ENCODE peak calls at places on chromosomes 11 and 22, in eight cellular contexts. One of them, this sample, is unnamed.

GRCh38 chr11:44380820-44381219 is 70.9 kb upstream of the ALX4 start:
- DNase-seq in cardiac muscle cell: no peak
- DNase-seq in PC-9: no peak
- DNase-seq in cardiac fibroblast: no peak
- DNase-seq in suprapubic skin: no peak
- DNase-seq in GM12864: no peak
- DNase-seq in NB4: no peak
- DNase-seq in left ventricle myocardium inferior: no peak
- DNase-seq in this sample: no peak

GRCh38 chr22:45207981-45208664 is 32.6 kb downstream of the KIAA0930 start:
- DNase-seq in suprapubic skin: no peak
- DNase-seq in GM12864: no peak
- DNase-seq in NB4: no peak
- DNase-seq in cardiac fibroblast: no peak
- DNase-seq in cardiac muscle cell: no peak
- DNase-seq in left ventricle myocardium inferior: no peak
- DNase-seq in PC-9: no peak
- DNase-seq in this sample: peak

GRCh38 chr11:47186076-47186936 is at the start of gene PACSIN3:
- DNase-seq in NB4: peak
- DNase-seq in left ventricle myocardium inferior: peak
- DNase-seq in PC-9: peak
- DNase-seq in cardiac fibroblast: peak
- DNase-seq in GM12864: no peak
- DNase-seq in cardiac muscle cell: peak
- DNase-seq in suprapubic skin: no peak
- DNase-seq in this sample: no peak

GRCh38 chr11:110903830-110904229 is 191.6 kb upstream of the ARHGAP20 start:
- DNase-seq in suprapubic skin: no peak
- DNase-seq in NB4: no peak
- DNase-seq in cardiac fibroblast: peak
- DNase-seq in left ventricle myocardium inferior: no peak
- DNase-seq in GM12864: no peak
- DNase-seq in cardiac muscle cell: no peak
- DNase-seq in PC-9: no peak
- DNase-seq in this sample: no peak

GRCh38 chr11:96303067-96303466 is 39.9 kb downstream of the MAML2 start:
- DNase-seq in suprapubic skin: no peak
- DNase-seq in NB4: peak
- DNase-seq in cardiac fibroblast: peak
- DNase-seq in cardiac muscle cell: no peak
- DNase-seq in left ventricle myocardium inferior: no peak
- DNase-seq in PC-9: no peak
- DNase-seq in GM12864: no peak
- DNase-seq in this sample: peak

GRCh38 chr11:117199061-117199915 is at the start of gene TAGLN:
- DNase-seq in PC-9: peak
- DNase-seq in left ventricle myocardium inferior: peak
- DNase-seq in GM12864: no peak
- DNase-seq in NB4: no peak
- DNase-seq in cardiac muscle cell: peak
- DNase-seq in cardiac fibroblast: peak
- DNase-seq in suprapubic skin: no peak
- DNase-seq in this sample: peak

GRCh38 chr22:36823177-36823839 is 6.5 kb upstream of the PVALB start:
- DNase-seq in cardiac fibroblast: no peak
- DNase-seq in left ventricle myocardium inferior: no peak
- DNase-seq in NB4: no peak
- DNase-seq in GM12864: no peak
- DNase-seq in cardiac muscle cell: no peak
- DNase-seq in PC-9: no peak
- DNase-seq in suprapubic skin: no peak
- DNase-seq in this sample: peak

GRCh38 chr11:62427630-62428233 is 8.9 kb downstream of the SCGB1A1 start:
- DNase-seq in cardiac fibroblast: no peak
- DNase-seq in suprapubic skin: no peak
- DNase-seq in cardiac muscle cell: no peak
- DNase-seq in GM12864: no peak
- DNase-seq in left ventricle myocardium inferior: no peak
- DNase-seq in NB4: peak
- DNase-seq in PC-9: no peak
- DNase-seq in this sample: peak

GRCh38 chr11:117876341-117877119 is at the start of gene FXYD6:
- DNase-seq in cardiac muscle cell: peak
- DNase-seq in cardiac fibroblast: peak
- DNase-seq in left ventricle myocardium inferior: peak
- DNase-seq in PC-9: no peak
- DNase-seq in NB4: no peak
- DNase-seq in GM12864: no peak
- DNase-seq in suprapubic skin: no peak
- DNase-seq in this sample: no peak

GRCh38 chr11:86234831-86235461 is 9.6 kb upstream of the EED start:
- DNase-seq in cardiac fibroblast: no peak
- DNase-seq in NB4: no peak
- DNase-seq in suprapubic skin: no peak
- DNase-seq in cardiac muscle cell: no peak
- DNase-seq in PC-9: no peak
- DNase-seq in left ventricle myocardium inferior: no peak
- DNase-seq in GM12864: no peak
- DNase-seq in this sample: no peak

GRCh38 chr11:110747531-110747930 is 35.3 kb upstream of the ARHGAP20 start:
- DNase-seq in left ventricle myocardium inferior: no peak
- DNase-seq in cardiac fibroblast: no peak
- DNase-seq in PC-9: no peak
- DNase-seq in cardiac muscle cell: no peak
- DNase-seq in GM12864: no peak
- DNase-seq in suprapubic skin: no peak
- DNase-seq in NB4: no peak
- DNase-seq in this sample: no peak

GRCh38 chr11:19848219-19848618 is 135.6 kb downstream of the NAV2 start:
- DNase-seq in GM12864: no peak
- DNase-seq in left ventricle myocardium inferior: no peak
- DNase-seq in cardiac fibroblast: no peak
- DNase-seq in PC-9: no peak
- DNase-seq in NB4: no peak
- DNase-seq in cardiac muscle cell: no peak
- DNase-seq in suprapubic skin: no peak
- DNase-seq in this sample: no peak

GRCh38 chr11:269146-269890 is 8.9 kb upstream of the NLRP6 start:
- DNase-seq in cardiac muscle cell: no peak
- DNase-seq in NB4: peak
- DNase-seq in GM12864: peak
- DNase-seq in left ventricle myocardium inferior: no peak
- DNase-seq in suprapubic skin: peak
- DNase-seq in PC-9: no peak
- DNase-seq in cardiac fibroblast: no peak
- DNase-seq in this sample: no peak

GRCh38 chr22:40107244-40107643 is 70.5 kb upstream of the TNRC6B start:
- DNase-seq in suprapubic skin: no peak
- DNase-seq in GM12864: no peak
- DNase-seq in NB4: no peak
- DNase-seq in PC-9: no peak
- DNase-seq in left ventricle myocardium inferior: no peak
- DNase-seq in cardiac muscle cell: no peak
- DNase-seq in cardiac fibroblast: peak
- DNase-seq in this sample: peak

GRCh38 chr11:44961894-44962293 is 11.2 kb upstream of the TP53I11 start:
- DNase-seq in GM12864: no peak
- DNase-seq in PC-9: no peak
- DNase-seq in left ventricle myocardium inferior: no peak
- DNase-seq in cardiac muscle cell: no peak
- DNase-seq in cardiac fibroblast: no peak
- DNase-seq in NB4: no peak
- DNase-seq in suprapubic skin: no peak
- DNase-seq in this sample: no peak

GRCh38 chr22:30348837-30349236 is 7.9 kb downstream of the SF3A1 start:
- DNase-seq in PC-9: no peak
- DNase-seq in cardiac muscle cell: no peak
- DNase-seq in GM12864: no peak
- DNase-seq in suprapubic skin: no peak
- DNase-seq in NB4: no peak
- DNase-seq in left ventricle myocardium inferior: no peak
- DNase-seq in cardiac fibroblast: no peak
- DNase-seq in this sample: peak

GRCh38 chr11:39374963-39375698 is 2084.3 kb downstream of the LRRC4C start:
- DNase-seq in suprapubic skin: no peak
- DNase-seq in GM12864: no peak
- DNase-seq in left ventricle myocardium inferior: no peak
- DNase-seq in cardiac fibroblast: peak
- DNase-seq in NB4: peak
- DNase-seq in cardiac muscle cell: peak
- DNase-seq in PC-9: no peak
- DNase-seq in this sample: peak

GRCh38 chr11:36375348-36376314 is 79.5 kb downstream of the PRR5L start:
- DNase-seq in cardiac fibroblast: no peak
- DNase-seq in cardiac muscle cell: no peak
- DNase-seq in NB4: no peak
- DNase-seq in GM12864: no peak
- DNase-seq in PC-9: no peak
- DNase-seq in left ventricle myocardium inferior: no peak
- DNase-seq in suprapubic skin: no peak
- DNase-seq in this sample: no peak

GRCh38 chr11:102882389-102883024 is 7.7 kb upstream of the MMP12 start:
- DNase-seq in cardiac muscle cell: no peak
- DNase-seq in suprapubic skin: no peak
- DNase-seq in left ventricle myocardium inferior: no peak
- DNase-seq in GM12864: peak
- DNase-seq in NB4: peak
- DNase-seq in PC-9: no peak
- DNase-seq in cardiac fibroblast: no peak
- DNase-seq in this sample: peak

GRCh38 chr22:27430799-27431480 is 370.6 kb downstream of the MN1 start:
- DNase-seq in cardiac fibroblast: no peak
- DNase-seq in cardiac muscle cell: peak
- DNase-seq in suprapubic skin: no peak
- DNase-seq in GM12864: no peak
- DNase-seq in NB4: no peak
- DNase-seq in left ventricle myocardium inferior: no peak
- DNase-seq in PC-9: no peak
- DNase-seq in this sample: no peak

GRCh38 chr22:48566741-48567140 is 1260.9 kb downstream of the BRD1 start:
- DNase-seq in cardiac fibroblast: no peak
- DNase-seq in NB4: no peak
- DNase-seq in PC-9: no peak
- DNase-seq in GM12864: no peak
- DNase-seq in cardiac muscle cell: no peak
- DNase-seq in suprapubic skin: no peak
- DNase-seq in left ventricle myocardium inferior: no peak
- DNase-seq in this sample: no peak

GRCh38 chr11:65403607-65404121 is 17.2 kb downstream of the FRMD8 start:
- DNase-seq in cardiac muscle cell: no peak
- DNase-seq in NB4: peak
- DNase-seq in GM12864: no peak
- DNase-seq in suprapubic skin: no peak
- DNase-seq in PC-9: no peak
- DNase-seq in left ventricle myocardium inferior: no peak
- DNase-seq in cardiac fibroblast: no peak
- DNase-seq in this sample: no peak

GRCh38 chr11:109808569-109808968 is 284.6 kb upstream of the ZC3H12C start:
- DNase-seq in NB4: peak
- DNase-seq in cardiac muscle cell: no peak
- DNase-seq in suprapubic skin: no peak
- DNase-seq in PC-9: no peak
- DNase-seq in left ventricle myocardium inferior: no peak
- DNase-seq in cardiac fibroblast: peak
- DNase-seq in GM12864: no peak
- DNase-seq in this sample: peak

DNA sequence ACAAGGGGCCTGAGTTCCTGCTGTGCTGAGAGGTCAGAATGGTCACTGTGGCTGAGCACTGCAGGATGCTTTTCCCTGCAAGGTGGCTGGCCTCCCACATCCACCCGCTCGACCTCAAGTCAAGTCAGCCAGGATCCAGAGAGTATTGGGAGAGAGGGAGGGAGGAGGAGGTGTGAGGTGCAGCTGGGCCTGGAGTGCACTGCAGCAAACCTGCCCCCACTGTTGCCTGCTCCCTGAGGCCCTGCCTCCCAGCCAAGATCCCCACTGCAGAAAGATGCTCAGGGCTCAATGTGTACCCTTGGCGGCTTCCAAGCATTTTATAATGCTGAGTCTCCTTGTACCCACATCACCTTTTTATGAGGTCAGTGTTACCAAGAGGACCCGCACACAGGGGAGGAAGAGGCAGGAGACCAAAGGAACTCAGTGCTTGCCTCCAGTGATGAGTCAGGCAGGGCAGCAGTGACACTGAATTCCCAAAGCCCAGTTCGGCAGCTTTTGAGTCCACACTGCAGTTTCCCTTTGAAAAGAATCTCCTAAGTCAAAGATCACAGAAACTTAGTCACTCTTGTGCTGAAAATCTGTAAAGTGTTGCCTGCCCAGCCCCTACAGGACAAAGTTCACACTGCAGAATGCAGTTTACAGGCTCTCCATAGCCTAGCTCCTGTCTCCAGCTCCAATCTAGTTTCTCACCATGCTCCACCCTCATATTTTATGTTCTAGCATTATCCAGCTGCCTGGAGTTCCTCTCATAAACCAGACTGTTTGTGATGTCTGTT is 3.1 kb downstream of the ENDOD1 start:
- DNase-seq in suprapubic skin: no peak
- DNase-seq in cardiac fibroblast: peak
- DNase-seq in PC-9: peak
- DNase-seq in NB4: peak
- DNase-seq in GM12864: no peak
- DNase-seq in left ventricle myocardium inferior: no peak
- DNase-seq in cardiac muscle cell: peak
- DNase-seq in this sample: peak
- TF ChIP-seq CTCF in suprapubic skin: peak
- TF ChIP-seq CTCF in cardiac fibroblast: peak
- TF ChIP-seq CTCF in PC-9: peak
- TF ChIP-seq CTCF in NB4: peak
- TF ChIP-seq CTCF in GM12864: peak
- TF ChIP-seq CTCF in left ventricle myocardium inferior: peak
- TF ChIP-seq CTCF in cardiac muscle cell: peak
- TF ChIP-seq CTCF in this sample: peak

GRCh38 chr22:17777717-17778044 is 3.4 kb upstream of the BID start:
- DNase-seq in cardiac fibroblast: no peak
- DNase-seq in PC-9: no peak
- DNase-seq in cardiac muscle cell: no peak
- DNase-seq in NB4: no peak
- DNase-seq in suprapubic skin: no peak
- DNase-seq in left ventricle myocardium inferior: no peak
- DNase-seq in GM12864: no peak
- DNase-seq in this sample: no peak
- H3K4me3 ChIP-seq in cardiac fibroblast: no peak
- H3K4me3 ChIP-seq in PC-9: no peak
- H3K4me3 ChIP-seq in cardiac muscle cell: no peak
- H3K4me3 ChIP-seq in NB4: peak
- H3K4me3 ChIP-seq in suprapubic skin: peak
- H3K4me3 ChIP-seq in left ventricle myocardium inferior: peak
- H3K4me3 ChIP-seq in GM12864: peak
- H3K4me3 ChIP-seq in this sample: no peak

GRCh38 chr11:123163621-123164020 is 31.4 kb downstream of the CLMP start:
- DNase-seq in cardiac muscle cell: no peak
- DNase-seq in NB4: no peak
- DNase-seq in suprapubic skin: no peak
- DNase-seq in PC-9: no peak
- DNase-seq in left ventricle myocardium inferior: no peak
- DNase-seq in cardiac fibroblast: no peak
- DNase-seq in GM12864: no peak
- DNase-seq in this sample: no peak
- TF ChIP-seq CTCF in cardiac muscle cell: peak
- TF ChIP-seq CTCF in NB4: peak
- TF ChIP-seq CTCF in suprapubic skin: no peak
- TF ChIP-seq CTCF in PC-9: no peak
- TF ChIP-seq CTCF in left ventricle myocardium inferior: no peak
- TF ChIP-seq CTCF in cardiac fibroblast: peak
- TF ChIP-seq CTCF in GM12864: peak
- TF ChIP-seq CTCF in this sample: peak

GRCh38 chr11:80297808-80298460 is 857.1 kb upstream of the TENM4 start:
- DNase-seq in NB4: no peak
- DNase-seq in cardiac fibroblast: peak
- DNase-seq in cardiac muscle cell: no peak
- DNase-seq in GM12864: no peak
- DNase-seq in PC-9: peak
- DNase-seq in suprapubic skin: no peak
- DNase-seq in left ventricle myocardium inferior: no peak
- DNase-seq in this sample: no peak
- H3K4me3 ChIP-seq in NB4: no peak
- H3K4me3 ChIP-seq in cardiac fibroblast: no peak
- H3K4me3 ChIP-seq in cardiac muscle cell: no peak
- H3K4me3 ChIP-seq in GM12864: no peak
- H3K4me3 ChIP-seq in PC-9: no peak
- H3K4me3 ChIP-seq in suprapubic skin: no peak
- H3K4me3 ChIP-seq in left ventricle myocardium inferior: no peak
- H3K4me3 ChIP-seq in this sample: no peak

This sample was measured in fibroblast of the aortic adventitia.